ENCODE peak calls at places on chromosome 17, in nine cellular contexts. Q is endothelial cell, O is progenitor cell of endocrine pancreas, Y is OCI-LY7, D is spleen, I is gastrocnemius medialis, U is foreskin fibroblast, K is fibroblast of pulmonary artery, B is AG10803. L is an unnamed sample.

GRCh38 chr17:73768691-73769090 is 124.4 kb upstream of the SDK2 start:
- DNase-seq in D (no peak), K (no peak), B (no peak), Y (no peak), Q (no peak), O (no peak), U (no peak), I (no peak), L (no peak)

GRCh38 chr17:2688351-2689342 is 22.9 kb downstream of the CLUH start:
- DNase-seq in Y (no peak), I (peak), U (peak), Q (no peak), B (no peak), O (peak), D (peak), K (no peak), L (peak)

GRCh38 chr17:62870581-62870964 is 62.5 kb upstream of the MARCHF10 start:
- DNase-seq in U (no peak), I (no peak), D (no peak), B (peak), K (no peak), O (no peak), Y (no peak), Q (no peak), L (no peak)

GRCh38 chr17:50865060-50865867 is 890 bp downstream of the TOB1 start:
- DNase-seq in O (peak), D (peak), Q (peak), B (peak), U (peak), Y (peak), I (peak), K (peak), L (peak)

GRCh38 chr17:74585711-74586110 is 6.4 kb downstream of the CD300LD start:
- DNase-seq in O (no peak), D (no peak), I (no peak), K (no peak), U (no peak), Y (no peak), B (no peak), Q (no peak), L (no peak)

GRCh38 chr17:82047379-82047778 is 4.2 kb downstream of the RFNG start:
- DNase-seq in I (no peak), Q (no peak), O (no peak), Y (no peak), K (no peak), D (no peak), U (no peak), B (no peak), L (no peak)

GRCh38 chr17:77214743-77215142 is 74.0 kb downstream of the SEC14L1 start:
- DNase-seq in U (peak), Y (peak), D (no peak), O (no peak), B (peak), K (peak), I (peak), Q (peak), L (no peak)

GRCh38 chr17:79839363-79840203 is at the start of gene CBX4:
- DNase-seq in D (peak), I (peak), B (peak), Q (peak), K (peak), O (peak), U (peak), Y (peak), L (peak)

GRCh38 chr17:58352843-58353719 is 1.1 kb upstream of the SUPT4H1 start:
- DNase-seq in D (peak), K (peak), Q (no peak), Y (peak), O (no peak), U (peak), B (peak), I (peak), L (no peak)

GRCh38 chr17:21253646-21254441 is 634 bp upstream of the NATD1 start:
- DNase-seq in Q (no peak), B (no peak), I (no peak), Y (no peak), K (no peak), D (peak), O (no peak), U (no peak), L (no peak)

GRCh38 chr17:76686538-76687277 is 24.1 kb downstream of the MXRA7 start:
- DNase-seq in I (no peak), Y (no peak), O (no peak), Q (no peak), U (no peak), K (no peak), B (no peak), D (no peak), L (no peak)

GRCh38 chr17:66548158-66548557 is 245.7 kb downstream of the PRKCA start:
- DNase-seq in O (no peak), Y (no peak), U (peak), B (peak), I (no peak), Q (no peak), K (no peak), D (no peak), L (no peak)

GRCh38 chr17:32596206-32596605 is 109.4 kb downstream of the CDK5R1 start:
- DNase-seq in D (no peak), U (no peak), I (no peak), O (no peak), Y (no peak), B (no peak), K (no peak), Q (no peak), L (no peak)

GRCh38 chr17:13462161-13462560 is 139.6 kb downstream of the HS3ST3A1 start:
- DNase-seq in O (no peak), I (no peak), U (peak), Q (no peak), D (no peak), K (no peak), B (peak), Y (no peak), L (no peak)

GRCh38 chr17:16915752-16916556 is 56.0 kb downstream of the TNFRSF13B start:
- DNase-seq in Q (peak), U (peak), O (peak), B (peak), Y (peak), K (peak), D (peak), I (no peak), L (peak)

GRCh38 chr17:67221062-67221998 is 23.7 kb downstream of the HELZ start:
- DNase-seq in Q (peak), I (peak), K (peak), U (peak), B (peak), O (no peak), D (no peak), Y (peak), L (peak)

GRCh38 chr17:77140878-77141767 is at the start of gene SEC14L1:
- DNase-seq in B (peak), O (peak), Y (peak), Q (peak), K (peak), U (peak), I (peak), D (peak), L (no peak)

GRCh38 chr17:15508466-15508865 is 41.0 kb upstream of the CDRT4 start:
- DNase-seq in D (no peak), K (no peak), Y (no peak), I (no peak), O (no peak), Q (no peak), B (no peak), U (no peak), L (no peak)

GRCh38 chr17:75848523-75849303 is 4.5 kb upstream of the UNC13D start:
- DNase-seq in I (peak), U (peak), Q (peak), K (peak), B (no peak), O (peak), Y (peak), D (peak), L (peak)

GRCh38 chr17:74241434-74241833 is 28.1 kb downstream of the TTYH2 start:
- DNase-seq in I (peak), O (no peak), K (no peak), Q (no peak), D (no peak), U (no peak), B (no peak), Y (no peak), L (no peak)

GRCh38 chr17:20103454-20104448 is 94.6 kb downstream of the SPECC1 start:
- DNase-seq in D (no peak), B (peak), Y (no peak), I (no peak), Q (no peak), K (no peak), U (no peak), O (no peak), L (no peak)

GRCh38 chr17:46756861-46757260 is 61.6 kb downstream of the WNT3 start:
- DNase-seq in K (no peak), D (no peak), U (no peak), Q (no peak), O (no peak), I (no peak), B (no peak), Y (no peak), L (no peak)

GRCh38 chr17:46756061-46756735 is 62.3 kb downstream of the WNT3 start:
- DNase-seq in D (no peak), B (no peak), O (no peak), U (no peak), I (no peak), Q (no peak), Y (no peak), K (no peak), L (no peak)

DNA sequence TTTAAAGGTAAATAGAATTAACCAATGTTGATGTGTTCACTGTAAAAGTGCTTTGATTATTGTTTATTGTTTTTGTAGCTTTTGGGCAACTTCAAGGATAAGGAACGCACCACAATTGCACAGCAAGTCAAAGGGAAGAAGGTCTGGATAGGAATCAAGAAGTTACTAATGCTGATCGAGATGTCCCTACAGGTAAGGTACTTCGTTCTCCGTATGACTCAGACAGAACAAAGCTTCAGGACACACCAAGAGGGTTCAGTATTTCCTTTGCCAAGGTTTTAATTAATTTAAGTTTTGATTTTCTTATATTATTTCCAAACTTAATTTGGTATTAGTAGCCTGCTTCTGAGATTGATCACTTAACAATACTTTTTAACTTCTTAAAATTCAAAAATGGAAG is 67.1 kb downstream of the WNT3 start:
- DNase-seq in Q (no peak), D (no peak), U (no peak), I (no peak), Y (no peak), B (no peak), O (no peak), K (no peak), L (no peak)
- TF ChIP-seq CTCF in Q (no peak), D (no peak), U (no peak), I (no peak), Y (no peak), B (no peak), O (no peak), K (no peak), L (no peak)

GRCh38 chr17:34081269-34081668 is 173.8 kb upstream of the CCL2 start:
- DNase-seq in I (no peak), U (no peak), O (no peak), Y (peak), D (no peak), Q (peak), K (peak), B (no peak), L (peak)
- TF ChIP-seq CTCF in I (no peak), U (peak), O (peak), Y (peak), D (no peak), Q (peak), K (peak), B (peak), L (no peak)

GRCh38 chr17:40303009-40303657 is 5.8 kb upstream of the RARA start:
- DNase-seq in K (peak), I (peak), Y (peak), U (peak), O (no peak), B (peak), Q (peak), D (no peak), L (no peak)

GRCh38 chr17:40303706-40304450 is 5.1 kb upstream of the RARA start:
- DNase-seq in I (peak), Y (no peak), D (no peak), B (peak), U (peak), K (peak), O (no peak), Q (no peak), L (no peak)

GRCh38 chr17:40298726-40299125 is 10.3 kb upstream of the RARA start:
- DNase-seq in I (no peak), K (peak), Y (no peak), D (no peak), O (no peak), B (peak), U (peak), Q (no peak), L (no peak)

GRCh38 chr17:40304464-40304863 is 4.5 kb upstream of the RARA start:
- DNase-seq in B (peak), Y (no peak), K (peak), O (no peak), U (peak), I (no peak), Q (no peak), D (no peak), L (no peak)

GRCh38 chr17:40301315-40301714 is 7.7 kb upstream of the RARA start:
- DNase-seq in U (peak), Q (no peak), O (no peak), K (no peak), Y (no peak), D (no peak), I (no peak), B (no peak), L (no peak)
- TF ChIP-seq CTCF in U (no peak), Q (no peak), O (peak), K (no peak), Y (peak), D (no peak), I (peak), B (no peak), L (no peak)

DNA sequence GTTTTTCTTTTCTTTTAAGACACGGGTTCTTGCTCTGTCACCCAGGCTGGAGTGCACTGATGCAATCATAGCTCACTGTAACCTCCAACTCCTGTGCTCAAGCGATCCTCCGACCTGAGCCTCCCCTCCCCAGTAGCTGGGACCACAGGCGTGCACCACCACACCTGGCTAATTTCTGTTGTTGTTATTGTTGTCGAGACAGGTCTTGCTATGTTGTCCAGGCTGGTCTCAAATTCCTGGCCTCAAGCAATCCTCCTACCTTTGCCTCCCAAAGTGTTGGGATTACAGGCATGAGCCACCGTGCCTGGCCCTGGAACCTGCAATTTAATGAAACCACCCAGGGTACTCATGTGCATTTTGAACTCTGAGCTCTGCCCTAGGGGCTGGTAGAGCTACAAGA is 24.1 kb downstream of the JUP start:
- DNase-seq in O (no peak), U (no peak), Q (no peak), D (no peak), K (no peak), B (no peak), Y (no peak), I (no peak), L (no peak)
- TF ChIP-seq CTCF in O (no peak), U (no peak), Q (no peak), D (no peak), K (no peak), B (no peak), Y (no peak), I (no peak), L (no peak)

DNA sequence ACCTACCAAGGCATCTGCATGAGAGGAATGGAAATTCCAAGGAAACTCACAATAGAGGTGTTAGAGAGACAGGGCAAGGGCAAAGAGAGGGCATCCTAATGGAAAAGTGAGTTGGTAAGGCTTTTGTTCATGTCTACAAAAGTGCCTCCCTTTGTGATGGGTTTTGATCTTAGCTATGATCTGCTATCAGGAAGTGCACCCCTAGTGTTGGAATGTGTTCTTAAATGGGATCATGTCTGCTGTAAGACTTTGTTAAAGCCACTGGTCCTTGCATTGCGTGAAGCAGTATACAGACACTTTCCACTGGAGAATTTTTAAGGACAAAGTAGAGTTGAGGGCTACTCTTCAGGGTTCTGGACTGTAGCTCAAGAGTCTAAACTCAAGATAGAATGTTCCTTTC is 92.0 kb downstream of the MAP2K6 start:
- DNase-seq in B (no peak), Y (peak), D (no peak), U (no peak), K (no peak), I (no peak), O (no peak), Q (no peak), L (no peak)
- TF ChIP-seq CTCF in B (peak), Y (peak), D (no peak), U (peak), K (peak), I (no peak), O (peak), Q (peak), L (peak)